ENCODE peak calls at places on chromosomes 5 and 9, in six cellular contexts. F is stomach, L is ELR, N is ELF-1, W is GM12878, B is astrocyte of the cerebellum. P is an unnamed sample.

GRCh38 chr5:97355775-97356174 is 172.7 kb upstream of the RIOK2 start:
- DNase-seq in F (no peak), L (no peak), N (no peak), W (peak; percentile 74), B (no peak), P (no peak)

GRCh38 chr9:37343724-37344123 is 78.8 kb upstream of the GRHPR start:
- DNase-seq in F (no peak), L (no peak), N (no peak), W (no peak), B (no peak), P (no peak)

GRCh38 chr5:57844410-57844809 is 361.8 kb upstream of the ACTBL2 start:
- DNase-seq in F (no peak), L (no peak), N (no peak), W (no peak), B (no peak), P (no peak)

GRCh38 chr5:10894445-10895054 is 133.5 kb upstream of the DAP start:
- DNase-seq in F (no peak), L (no peak), N (no peak), W (no peak), B (no peak), P (no peak)

GRCh38 chr5:148433826-148434225 is 50.1 kb downstream of the FBXO38 start:
- DNase-seq in F (no peak), L (no peak), N (no peak), W (no peak), B (no peak), P (no peak)

GRCh38 chr5:81626524-81626923 is 124.4 kb downstream of the SSBP2 start:
- DNase-seq in F (no peak), L (peak; percentile 93), N (peak; percentile 13), W (no peak), B (no peak), P (no peak)

GRCh38 chr5:38591450-38591849 is 35.0 kb upstream of the LIFR start:
- DNase-seq in F (no peak), L (peak; percentile 49), N (no peak), W (no peak), B (no peak), P (no peak)

GRCh38 chr5:132777209-132778069 is at the start of gene SEPTIN8:
- DNase-seq in F (peak; percentile 55), L (peak; percentile 64), N (peak; percentile 42), W (no peak), B (no peak), P (no peak)

GRCh38 chr5:155562153-155562552 is 548.6 kb downstream of the KIF4B start:
- DNase-seq in F (no peak), L (no peak), N (no peak), W (no peak), B (no peak), P (no peak)

GRCh38 chr9:99465231-99465891 is 243.3 kb downstream of the SEC61B start:
- DNase-seq in F (no peak), L (no peak), N (no peak), W (no peak), B (peak; percentile 45), P (no peak)

GRCh38 chr5:134255418-134256150 is 29.7 kb upstream of the PPP2CA start:
- DNase-seq in F (no peak), L (peak; percentile 40), N (no peak), W (no peak), B (no peak), P (no peak)

GRCh38 chr5:33692983-33693382 is 198.8 kb downstream of the ADAMTS12 start:
- DNase-seq in F (no peak), L (no peak), N (no peak), W (no peak), B (no peak), P (no peak)

GRCh38 chr9:33517373-33517772 is 6.7 kb upstream of the ANKRD18B start:
- DNase-seq in F (no peak), L (peak; percentile 77), N (peak; percentile 11), W (no peak), B (peak; percentile 26), P (no peak)

GRCh38 chr9:33524431-33524947 is 438 bp downstream of the ANKRD18B start:
- DNase-seq in F (no peak), L (peak; percentile 45), N (peak; percentile 45), W (no peak), B (no peak), P (no peak)

GRCh38 chr9:133874061-133874638 is 118.0 kb downstream of the VAV2 start:
- DNase-seq in F (no peak), L (peak; percentile 97), N (peak; percentile 94), W (no peak), B (no peak), P (peak; percentile 98)

GRCh38 chr5:145811834-145812625 is 23.1 kb downstream of the PRELID2 start:
- DNase-seq in F (no peak), L (peak; percentile 39), N (peak; percentile 17), W (no peak), B (no peak), P (no peak)

P was measured in keratinocyte.